ENCODE peak calls at places on chromosomes 3 and 15, in four cellular contexts. R, V, M and L are unnamed samples.

GRCh38 chr3:170383567-170383966 is 26.1 kb downstream of the SKIL start:
- DNase-seq in V (no peak), R (peak; percentile 43), M (no peak), L (no peak)

GRCh38 chr15:71313806-71314205 is 198.5 kb downstream of the THSD4 start:
- DNase-seq in R (no peak), M (no peak), V (no peak), L (no peak)

GRCh38 chr3:42189746-42190145 is 76.2 kb downstream of the CCK start:
- DNase-seq in M (no peak), R (no peak), V (no peak), L (no peak)

GRCh38 chr3:25582242-25582641 is 82.5 kb downstream of the TOP2B start:
- DNase-seq in V (peak; percentile 41), M (no peak), R (peak; percentile 90), L (peak; percentile 38)

GRCh38 chr3:31285808-31286486 is 246.8 kb upstream of the STT3B start:
- DNase-seq in V (no peak), M (no peak), R (no peak), L (no peak)

GRCh38 chr3:179068779-179069530 is 2.7 kb downstream of the ZMAT3 start:
- DNase-seq in R (peak; percentile 47), M (no peak), V (no peak), L (no peak)

GRCh38 chr15:82595203-82595602 is 52.0 kb downstream of the CPEB1 start:
- DNase-seq in V (no peak), M (no peak), R (no peak), L (no peak)

GRCh38 chr15:101447561-101448071 is 41.9 kb downstream of the PCSK6 start:
- DNase-seq in R (no peak), M (no peak), V (no peak), L (no peak)

GRCh38 chr15:40103124-40103858 is 5.4 kb downstream of the BMF start:
- DNase-seq in M (peak; percentile 92), R (peak; percentile 71), V (no peak), L (peak; percentile 76)

GRCh38 chr15:63165166-63165859 is 8.0 kb upstream of the RPS27L start:
- DNase-seq in M (no peak), V (no peak), R (no peak), L (no peak)

DNA sequence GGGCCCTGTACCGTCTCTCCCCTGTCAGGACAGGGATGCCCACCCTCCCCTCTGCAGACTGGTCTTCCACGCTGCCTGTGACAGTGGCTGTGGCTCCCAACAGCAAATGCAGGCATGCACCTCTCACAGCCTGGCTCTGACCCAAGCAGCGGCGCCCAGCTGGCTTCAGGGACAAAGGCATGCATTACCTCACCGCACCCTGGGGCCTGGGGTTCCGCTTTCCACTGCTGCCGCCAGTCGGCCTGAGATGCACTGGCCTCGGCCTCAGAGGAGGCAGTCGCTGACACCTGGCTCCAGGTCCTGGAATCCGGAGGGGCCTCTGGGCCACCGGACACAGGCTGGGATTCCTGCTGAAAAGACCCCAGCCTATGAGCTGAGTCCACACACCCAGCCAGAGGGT is 70.3 kb downstream of the SCN5A start:
- DNase-seq in V (peak; percentile 10), M (no peak), R (no peak), L (no peak)
- TF ChIP-seq CTCF in V (peak; percentile 20), M (no peak), R (no peak), L (no peak)

GRCh38 chr15:88624156-88624970 is 3.2 kb downstream of the AEN start:
- DNase-seq in M (no peak), R (peak; percentile 64), V (no peak), L (no peak)
- H3K4me3 ChIP-seq in M (no peak overlapping the region), R (peak overlapping the region; percentile 79), V (peak overlapping the region; percentile 92), L (no peak overlapping the region)

GRCh38 chr15:85168642-85169173 is 187.1 kb downstream of the PDE8A start:
- DNase-seq in V (no peak), M (peak; percentile 51), R (peak; percentile 8), L (peak; percentile 60)
- TF ChIP-seq CTCF in V (peak; percentile 55), M (no peak), R (peak; percentile 51), L (peak; percentile 64)

DNA sequence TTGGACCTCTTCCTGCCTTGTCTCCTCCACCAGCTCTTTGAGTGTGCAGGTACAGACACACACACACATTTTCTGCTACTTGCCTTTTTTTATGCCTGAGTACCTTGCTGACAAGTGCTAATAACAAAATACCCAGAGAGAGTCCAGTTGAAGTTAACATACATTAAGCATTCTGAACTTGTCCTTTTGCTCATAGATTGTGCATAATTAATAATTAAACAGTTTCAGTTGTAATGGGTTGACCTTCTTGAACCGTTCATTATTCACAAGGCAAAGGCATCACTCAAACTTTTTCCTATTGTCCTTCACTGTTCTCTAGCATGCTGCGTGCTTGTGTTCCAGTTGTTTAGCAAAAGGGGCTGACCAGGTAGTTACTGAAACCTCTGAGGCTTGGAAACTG is 59.6 kb upstream of the SKOR1 start:
- DNase-seq in M (no peak), V (no peak), R (no peak), L (no peak)
- H3K4me3 ChIP-seq in M (no peak overlapping the region), V (no peak overlapping the region), R (no peak overlapping the region), L (no peak overlapping the region)

DNA sequence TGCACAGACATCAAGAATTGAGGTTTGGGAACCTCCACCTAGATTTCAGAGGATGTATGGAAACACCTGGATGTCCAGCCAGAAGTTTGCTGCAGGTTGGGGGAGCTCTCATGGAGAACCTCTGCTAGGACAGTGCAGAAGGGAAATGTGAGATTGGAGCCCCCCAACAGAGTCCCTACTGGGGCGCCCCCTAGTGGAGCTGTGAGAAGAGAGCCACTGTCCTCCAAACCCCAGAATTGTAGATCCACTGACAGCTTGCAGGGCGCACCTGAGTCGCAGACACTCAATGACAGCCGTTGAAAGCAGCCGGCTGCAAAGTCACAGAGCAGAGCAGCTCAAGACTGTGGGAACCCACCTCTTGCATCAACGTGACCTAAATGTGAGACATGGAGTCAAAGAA is 34.6 kb upstream of the EPHA6 start:
- DNase-seq in V (no peak), M (no peak), R (no peak), L (no peak)
- TF ChIP-seq CTCF in V (no peak), M (no peak), R (no peak), L (no peak)

DNA sequence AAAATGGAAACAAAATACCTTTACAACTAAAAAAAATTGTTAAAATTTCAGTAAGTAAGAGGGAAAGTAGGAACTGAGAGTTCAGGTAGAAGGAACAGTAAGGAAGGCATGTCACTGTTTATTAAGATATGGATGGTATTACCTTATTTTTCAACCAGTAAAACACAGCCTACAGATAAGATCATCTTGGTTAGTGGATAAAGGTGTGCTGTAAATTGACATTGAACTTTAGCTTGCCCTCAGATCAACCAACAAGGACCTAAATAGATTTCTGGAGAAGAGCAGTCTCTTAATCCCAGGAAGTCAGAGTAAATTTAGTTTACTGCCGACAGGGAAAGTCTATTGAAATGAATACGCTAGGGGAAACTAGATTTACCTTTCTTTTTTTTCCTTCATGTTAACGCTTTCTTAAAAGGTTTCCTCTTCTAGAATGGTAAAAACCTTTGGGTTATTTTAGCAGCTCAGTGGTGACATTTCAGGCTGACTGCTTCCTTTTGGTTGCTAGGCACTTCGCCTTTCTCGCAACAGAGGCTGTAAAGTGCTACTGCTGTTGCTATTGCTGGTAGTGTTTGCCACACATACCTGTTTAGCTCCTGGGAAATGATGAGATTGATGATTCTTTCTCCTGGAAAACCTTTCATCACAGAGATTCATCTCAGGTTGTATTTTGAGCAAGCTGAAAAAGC is 12.9 kb downstream of the DZIP3 start:
- DNase-seq in V (no peak), R (no peak), M (no peak), L (no peak)
- H3K4me3 ChIP-seq in V (no peak overlapping the region), R (no peak overlapping the region), M (no peak overlapping the region), L (no peak overlapping the region)

GRCh38 chr15:81279621-81280051 is 44.3 kb downstream of the STARD5 start:
- DNase-seq in V (no peak), R (no peak), M (no peak), L (no peak)

GRCh38 chr15:81275711-81276417 is 48.1 kb downstream of the STARD5 start:
- DNase-seq in V (no peak), R (peak; percentile 37), M (no peak), L (no peak)

GRCh38 chr15:81276967-81277366 is 47.0 kb downstream of the STARD5 start:
- DNase-seq in R (no peak), V (no peak), M (no peak), L (no peak)

GRCh38 chr15:81278306-81279029 is 45.5 kb downstream of the STARD5 start:
- DNase-seq in V (no peak), R (no peak), M (no peak), L (no peak)

GRCh38 chr15:81277851-81278250 is 46.1 kb downstream of the STARD5 start:
- DNase-seq in R (no peak), V (no peak), M (no peak), L (no peak)
- TF ChIP-seq CTCF in R (no peak), V (no peak), M (no peak), L (no peak)

GRCh38 chr15:98728107-98728810 is 79.9 kb downstream of the IGF1R start:
- DNase-seq in V (no peak), R (no peak), M (no peak), L (no peak)

GRCh38 chr15:98728811-98729160 is 80.4 kb downstream of the IGF1R start:
- DNase-seq in R (peak; percentile 15), V (no peak), M (no peak), L (no peak)

GRCh38 chr15:98725874-98726273 is 77.5 kb downstream of the IGF1R start:
- DNase-seq in M (no peak), V (no peak), R (no peak), L (peak; percentile 66)

GRCh38 chr15:98729446-98730042 is 81.2 kb downstream of the IGF1R start:
- DNase-seq in R (no peak), V (no peak), M (no peak), L (no peak)

DNA sequence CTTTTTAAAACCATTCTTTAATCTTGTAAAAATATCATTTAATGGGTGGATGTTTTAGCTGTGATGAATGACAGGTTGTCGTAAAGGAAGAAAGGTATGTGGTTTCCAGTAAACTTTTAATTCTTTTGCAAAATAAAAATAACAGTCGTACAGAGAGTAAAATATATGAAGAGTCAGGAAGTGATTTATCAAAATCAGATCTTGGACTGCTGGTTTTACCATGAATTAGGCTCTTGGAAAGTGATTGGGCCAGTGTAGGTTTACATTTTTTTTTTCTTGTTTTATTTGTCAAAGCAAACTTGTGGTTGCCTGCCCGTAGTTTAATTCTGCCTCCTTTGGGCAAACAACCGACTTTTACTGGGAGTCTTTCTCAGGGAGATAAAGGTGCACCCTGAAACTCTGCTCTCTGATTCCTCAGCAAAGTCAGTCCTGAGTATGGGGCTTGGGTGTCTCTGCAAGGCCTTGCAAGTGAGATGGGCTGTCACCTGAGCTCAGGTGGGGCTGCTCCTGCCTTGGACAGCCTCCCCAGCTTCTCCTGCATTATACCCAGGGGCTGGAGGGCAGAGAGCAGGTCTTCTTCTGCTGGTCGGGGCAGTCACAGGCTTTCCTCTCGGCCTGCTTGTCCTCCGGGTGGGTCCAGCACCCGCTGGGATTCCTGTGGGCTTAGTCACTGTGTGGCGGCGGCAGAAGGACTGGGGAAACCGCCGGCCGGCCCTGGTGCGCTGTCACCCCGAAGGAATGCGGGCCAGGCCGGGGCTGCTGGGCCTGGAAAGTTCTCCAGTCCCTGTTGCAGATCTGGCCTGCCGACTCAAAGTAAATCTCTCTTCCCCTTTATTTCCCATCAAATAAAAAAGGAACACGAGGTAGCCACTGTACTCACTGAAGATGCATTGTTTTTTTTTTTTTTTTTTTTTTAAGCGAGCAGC is 79.0 kb downstream of the IGF1R start:
- DNase-seq in M (peak; percentile 86), R (peak; percentile 89), V (peak; percentile 62), L (peak; percentile 88)
- H3K4me3 ChIP-seq in M (no peak overlapping the region), R (no peak overlapping the region), V (peak overlapping the region; percentile 19), L (no peak overlapping the region)